ENCODE peak calls at places on chromosomes 12 and 14, in seven cellular contexts. I, T, C, R, D, K and Z are unnamed samples. For H3K36me3, the result is how much of the 10 kb centered on the place peaks cover.

GRCh38 chr14:80959448-80960006 is 4.1 kb downstream of the TSHR start:
- DNase-seq in I (peak), T (no peak), C (no peak), R (no peak), D (peak), K (no peak), Z (no peak)

GRCh38 chr14:95871531-95871930 is 5.1 kb upstream of the TUNAR start:
- DNase-seq in I (no peak), T (no peak), C (no peak), R (no peak), D (no peak), K (no peak), Z (no peak)

GRCh38 chr14:50762001-50762930 is 68.7 kb downstream of the NIN start:
- DNase-seq in I (peak), T (no peak), C (peak), R (no peak), D (no peak), K (no peak), Z (no peak)

GRCh38 chr14:75993567-75994041 is 8.0 kb downstream of the IFT43 start:
- DNase-seq in I (no peak), T (no peak), C (no peak), R (no peak), D (no peak), K (no peak), Z (no peak)

GRCh38 chr14:56816575-56817391 is 6.5 kb upstream of the OTX2 start:
- DNase-seq in I (no peak), T (no peak), C (no peak), R (no peak), D (no peak), K (no peak), Z (no peak)

GRCh38 chr12:75553398-75553797 is 42.0 kb upstream of the KRR1 start:
- DNase-seq in I (peak), T (no peak), C (peak), R (no peak), D (no peak), K (no peak), Z (no peak)

GRCh38 chr12:89167986-89168385 is 184.3 kb downstream of the DUSP6 start:
- DNase-seq in I (no peak), T (no peak), C (no peak), R (no peak), D (no peak), K (no peak), Z (no peak)

GRCh38 chr14:80924365-80925103 is 17.0 kb downstream of the CEP128 start:
- DNase-seq in I (no peak), T (no peak), C (no peak), R (no peak), D (no peak), K (no peak), Z (no peak)

GRCh38 chr14:49483266-49483665 is 102.9 kb downstream of the RPS29 start:
- DNase-seq in I (no peak), T (no peak), C (no peak), R (no peak), D (no peak), K (no peak), Z (no peak)

GRCh38 chr12:75709474-75709873 is 198.1 kb upstream of the KRR1 start:
- DNase-seq in I (no peak), T (no peak), C (no peak), R (no peak), D (no peak), K (no peak), Z (no peak)

GRCh38 chr12:76032043-76032981 is 736 bp upstream of the PHLDA1 start:
- DNase-seq in I (peak), T (peak), C (peak), R (peak), D (peak), K (peak), Z (peak)

GRCh38 chr14:87816421-87816820 is 176.6 kb downstream of the GALC start:
- DNase-seq in I (no peak), T (no peak), C (no peak), R (no peak), D (no peak), K (no peak), Z (no peak)

DNA sequence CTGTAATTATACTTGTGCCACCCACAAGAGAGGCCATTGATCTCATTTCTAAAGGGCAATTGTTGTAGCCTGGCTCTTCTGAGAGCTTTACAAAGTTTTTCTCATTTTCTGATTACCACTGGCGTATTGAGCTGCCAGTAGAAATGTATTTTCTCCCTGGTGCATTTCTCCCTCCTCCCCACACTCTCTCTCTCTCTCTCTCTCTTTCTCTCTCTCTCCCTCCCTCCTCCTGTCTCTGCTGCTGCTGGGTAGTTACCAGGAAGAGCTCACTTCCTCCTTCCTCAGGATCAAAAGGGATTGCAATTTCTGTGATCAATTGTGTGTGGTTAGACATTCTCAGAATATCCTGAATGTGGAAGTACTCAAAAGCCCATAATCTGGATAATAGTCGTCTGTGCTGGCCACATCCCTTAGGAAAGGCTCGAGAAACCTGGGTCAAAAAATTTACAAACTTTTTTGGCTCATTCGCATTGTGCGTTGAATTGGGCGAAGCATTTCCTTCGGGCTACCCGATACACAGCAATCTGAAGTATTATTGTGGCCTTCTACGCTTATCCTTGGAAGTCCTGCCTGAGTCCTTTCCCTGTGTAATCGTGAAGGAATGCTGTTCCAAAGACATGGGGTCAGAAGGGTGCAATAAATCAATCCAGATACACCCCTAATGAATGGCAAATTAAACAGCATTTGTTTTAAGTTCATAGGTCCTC is 254.8 kb downstream of the MSRB3 start:
- DNase-seq in I (peak), T (no peak), C (peak), R (no peak), D (no peak), K (no peak), Z (no peak)
- H3K27ac ChIP-seq in I (peak), T (peak), C (peak), R (no peak), D (no peak), K (no peak), Z (no peak)

GRCh38 chr12:110906985-110907384 is 13.4 kb downstream of the MYL2 start:
- DNase-seq in I (no peak), T (no peak), C (peak), R (no peak), D (no peak), K (no peak), Z (no peak)
- H3K4me3 ChIP-seq in I (no peak), T (no peak), C (no peak), R (no peak), D (no peak), K (no peak), Z (no peak)

DNA sequence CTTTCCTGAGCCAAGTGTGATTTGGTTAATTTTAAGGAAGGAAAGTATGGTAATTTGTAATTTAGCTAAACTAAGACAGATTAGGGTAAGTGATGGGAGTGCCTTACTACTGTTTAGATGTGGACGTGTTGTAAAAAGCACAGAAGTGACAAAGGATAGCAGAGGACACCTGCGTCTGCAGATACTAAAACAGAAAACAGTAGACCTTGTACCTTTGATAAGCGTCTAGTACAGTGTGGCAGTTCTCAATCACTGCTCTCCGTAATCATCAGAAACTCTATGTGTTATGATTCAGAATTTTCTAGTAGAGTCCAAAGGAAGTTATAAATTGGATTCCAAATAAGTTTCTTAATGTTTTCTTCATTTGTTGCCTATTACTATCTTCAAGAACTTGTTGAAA is 58.0 kb downstream of the MIA2 start:
- DNase-seq in I (no peak), T (no peak), C (no peak), R (no peak), D (no peak), K (no peak), Z (no peak)
- H3K36me3 ChIP-seq in I (under half), T (under half), C (under half), R (under half), D (under half), K (under half), Z (under half)

GRCh38 chr12:78279567-78279966 is 448.9 kb downstream of the NAV3 start:
- DNase-seq in I (no peak), T (no peak), C (no peak), R (no peak), D (no peak), K (no peak), Z (no peak)
- H3K27ac ChIP-seq in I (no peak), T (no peak), C (no peak), R (no peak), D (no peak), K (no peak), Z (no peak)

DNA sequence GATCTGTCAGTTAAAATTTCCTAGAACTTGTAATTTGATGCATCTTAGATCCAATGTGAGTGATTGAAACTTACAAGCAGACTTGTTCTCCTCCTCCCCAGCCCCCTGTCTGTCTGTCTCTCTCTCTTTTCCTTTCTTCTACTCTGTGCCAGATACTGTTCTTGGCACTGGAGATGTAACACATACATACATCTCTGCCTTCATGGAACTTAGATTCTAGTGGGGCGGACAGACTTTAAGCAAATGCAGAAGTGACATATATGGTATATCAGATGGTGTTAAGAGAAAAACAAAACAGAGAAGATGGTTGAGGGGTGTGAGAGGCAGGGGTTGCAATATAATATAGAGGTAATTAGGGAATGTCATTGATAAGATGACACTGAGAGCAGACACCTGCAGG is 6.6 kb downstream of the CHST11 start:
- DNase-seq in I (no peak), T (no peak), C (no peak), R (no peak), D (no peak), K (no peak), Z (no peak)
- H3K4me3 ChIP-seq in I (no peak), T (no peak), C (no peak), R (no peak), D (peak), K (no peak), Z (no peak)

GRCh38 chr12:121261397-121261796 is 35.1 kb downstream of the CAMKK2 start:
- DNase-seq in I (no peak), T (no peak), C (no peak), R (no peak), D (no peak), K (no peak), Z (no peak)

GRCh38 chr12:121264135-121264534 is 32.4 kb downstream of the CAMKK2 start:
- DNase-seq in I (no peak), T (no peak), C (no peak), R (no peak), D (no peak), K (no peak), Z (no peak)

GRCh38 chr12:121263206-121263605 is 33.3 kb downstream of the CAMKK2 start:
- DNase-seq in I (no peak), T (no peak), C (no peak), R (no peak), D (no peak), K (no peak), Z (no peak)

GRCh38 chr12:121259074-121259473 is 37.4 kb downstream of the CAMKK2 start:
- DNase-seq in I (no peak), T (no peak), C (no peak), R (no peak), D (no peak), K (no peak), Z (no peak)

GRCh38 chr12:121260091-121260490 is 36.4 kb downstream of the CAMKK2 start:
- DNase-seq in I (no peak), T (no peak), C (no peak), R (no peak), D (no peak), K (no peak), Z (no peak)
- H3K36me3 ChIP-seq in I (under half), T (under half), C (under half), R (under half), D (under half), K (under half), Z (under half)

DNA sequence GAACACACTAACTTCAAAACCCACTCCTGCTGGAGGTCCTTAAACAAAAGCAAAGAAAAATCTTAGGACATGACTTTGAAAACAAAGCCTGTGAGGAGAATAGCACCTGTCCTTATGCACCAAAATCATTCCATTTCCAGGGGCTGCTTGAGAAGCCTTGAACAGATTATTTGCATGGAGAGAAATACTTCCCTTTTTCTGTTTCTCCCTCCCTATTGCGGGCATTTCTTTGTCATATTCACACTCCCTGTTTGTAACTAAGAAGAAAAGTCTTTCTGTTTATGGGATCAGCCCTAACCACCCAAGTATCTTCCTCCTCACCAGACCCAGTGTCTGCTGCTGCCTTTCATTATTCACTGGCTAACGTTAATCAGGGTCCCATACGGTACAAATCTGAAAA is 218.8 kb downstream of the DPF3 start:
- DNase-seq in I (no peak), T (no peak), C (no peak), R (no peak), D (no peak), K (no peak), Z (no peak)
- H3K27ac ChIP-seq in I (no peak), T (no peak), C (no peak), R (no peak), D (no peak), K (no peak), Z (no peak)

DNA sequence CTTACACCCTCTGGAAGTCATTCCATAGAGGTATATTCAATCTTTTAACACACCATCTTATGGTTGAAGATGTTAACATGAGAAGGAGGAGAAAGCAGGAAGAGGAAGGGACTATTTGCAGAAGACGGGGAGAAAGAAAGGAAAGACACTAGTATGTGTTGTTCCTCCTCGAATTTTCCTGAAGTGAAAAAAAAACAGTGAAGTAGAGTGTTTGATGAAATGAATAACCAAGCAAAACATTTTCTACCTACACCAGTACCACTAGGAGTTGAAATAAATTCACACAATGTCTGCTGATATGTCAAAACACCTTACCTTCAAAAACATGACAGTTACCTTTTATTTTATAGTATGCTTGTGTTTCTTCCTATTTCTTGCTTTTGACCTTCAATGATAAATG is 1.4 kb upstream of the CNOT2 start:
- DNase-seq in I (no peak), T (no peak), C (no peak), R (no peak), D (no peak), K (no peak), Z (no peak)
- H3K4me3 ChIP-seq in I (peak), T (no peak), C (peak), R (no peak), D (peak), K (peak), Z (no peak)